ENCODE peak calls at places on chromosomes 6 and 20, in six cellular contexts. X is AG08396, T is GM13976, F is H9, N is neural crest cell, P is DMS153. O is an unnamed sample.

GRCh38 chr6:159053781-159054398 is 9.1 kb upstream of the TAGAP start:
- DNase-seq in X (no peak), T (no peak), F (peak), N (no peak), P (no peak), O (no peak)

GRCh38 chr20:49700411-49701185 is 13.1 kb downstream of the B4GALT5 start:
- DNase-seq in X (no peak), T (no peak), F (no peak), N (no peak), P (peak), O (peak)

GRCh38 chr6:16947461-16948159 is 154.2 kb upstream of the STMND1 start:
- DNase-seq in X (peak), T (no peak), F (no peak), N (no peak), P (peak), O (peak)

GRCh38 chr6:33824461-33825154 is 20.8 kb upstream of the MLN start:
- DNase-seq in X (peak), T (no peak), F (no peak), N (no peak), P (no peak), O (no peak)

GRCh38 chr6:140071115-140071514 is 696.7 kb upstream of the CITED2 start:
- DNase-seq in X (no peak), T (no peak), F (no peak), N (no peak), P (no peak), O (no peak)

GRCh38 chr6:6634735-6635075 is 46.2 kb downstream of the LY86 start:
- DNase-seq in X (no peak), T (no peak), F (no peak), N (no peak), P (no peak), O (no peak)

GRCh38 chr6:150211700-150212615 is 69.1 kb downstream of the PPP1R14C start:
- DNase-seq in X (no peak), T (no peak), F (peak), N (no peak), P (no peak), O (no peak)

GRCh38 chr6:26187981-26188635 is 100.9 kb downstream of the HFE start:
- DNase-seq in X (no peak), T (no peak), F (no peak), N (no peak), P (no peak), O (no peak)

GRCh38 chr6:142893088-142893487 is 51.9 kb downstream of the HIVEP2 start:
- DNase-seq in X (no peak), T (no peak), F (no peak), N (no peak), P (no peak), O (no peak)